ENCODE peak calls at places on chromosome 9, in six cellular contexts. K is lung; R is left ventricle myocardium inferior; C is CD8-positive, alpha-beta T cell; B is astrocyte of the spinal cord; P is kidney. N is an unnamed sample.

GRCh38 chr9:137069508-137070071 is 767 bp downstream of the SAPCD2 start:
- DNase-seq in P (peak), C (no peak), B (no peak), K (no peak), R (no peak), N (no peak)

GRCh38 chr9:113963017-113963620 is 87.0 kb downstream of the ZNF618 start:
- DNase-seq in P (no peak), C (no peak), K (peak), R (no peak), B (peak), N (peak)

GRCh38 chr9:129006328-129007034 is 21.6 kb downstream of the SH3GLB2 start:
- DNase-seq in P (peak), K (peak), B (peak), R (peak), C (peak), N (peak)

GRCh38 chr9:93909242-93909616 is 45.9 kb downstream of the BARX1 start:
- DNase-seq in C (no peak), P (no peak), K (no peak), B (no peak), R (no peak), N (no peak)

GRCh38 chr9:134099123-134099761 is 31.4 kb upstream of the BRD3 start:
- DNase-seq in K (peak), R (no peak), B (peak), C (peak), P (no peak), N (peak)

GRCh38 chr9:32524558-32525461 is 1.2 kb downstream of the RIGI start:
- DNase-seq in K (peak), C (peak), R (no peak), P (no peak), B (no peak), N (peak)

GRCh38 chr9:133506653-133507038 is 18.1 kb downstream of the MYMK start:
- DNase-seq in P (peak), K (no peak), B (peak), R (peak), C (no peak), N (peak)

GRCh38 chr9:134349941-134350340 is 23.7 kb downstream of the RXRA start:
- DNase-seq in R (no peak), C (no peak), B (no peak), K (no peak), P (no peak), N (no peak)

GRCh38 chr9:122261469-122261881 is 3.2 kb downstream of the RBM18 start:
- DNase-seq in C (no peak), R (peak), K (peak), B (peak), P (peak), N (peak)

GRCh38 chr9:108836771-108837170 is 19.0 kb downstream of the ACTL7B start:
- DNase-seq in K (no peak), C (no peak), P (no peak), R (no peak), B (no peak), N (no peak)

GRCh38 chr9:70315389-70315788 is 56.6 kb downstream of the SMC5 start:
- DNase-seq in B (peak), P (no peak), R (no peak), K (no peak), C (no peak), N (peak)

GRCh38 chr9:130640681-130641080 is 23.7 kb upstream of the PRDM12 start:
- DNase-seq in B (no peak), C (no peak), R (no peak), P (peak), K (no peak), N (no peak)

GRCh38 chr9:29211681-29212589 is 1638.7 kb upstream of the C9orf72 start:
- DNase-seq in C (peak), B (peak), P (peak), K (peak), R (no peak), N (peak)

GRCh38 chr9:469672-470040 is 255.0 kb downstream of the DOCK8 start:
- DNase-seq in R (peak), P (peak), C (no peak), B (no peak), K (no peak), N (no peak)

GRCh38 chr9:127539259-127539981 is 72.7 kb upstream of the STXBP1 start:
- DNase-seq in P (no peak), K (no peak), C (peak), B (no peak), R (no peak), N (no peak)

GRCh38 chr9:4738866-4739586 is 2.0 kb downstream of the AK3 start:
- DNase-seq in C (no peak), R (no peak), P (no peak), B (no peak), K (no peak), N (peak)

GRCh38 chr9:124880501-124880900 is 18.6 kb downstream of the ARPC5L start:
- DNase-seq in K (no peak), R (no peak), B (no peak), P (no peak), C (no peak), N (no peak)

GRCh38 chr9:76216161-76216649 is 178.0 kb downstream of the RFK start:
- DNase-seq in C (no peak), R (no peak), B (peak), K (no peak), P (no peak), N (peak)

GRCh38 chr9:20315672-20316071 is 306.6 kb downstream of the MLLT3 start:
- DNase-seq in B (peak), C (no peak), K (no peak), R (no peak), P (no peak), N (peak)

GRCh38 chr9:77215874-77216273 is 38.5 kb downstream of the VPS13A start:
- DNase-seq in P (no peak), R (no peak), K (no peak), B (peak), C (no peak), N (peak)

GRCh38 chr9:69817202-69817601 is 3.4 kb upstream of the CFAP95 start:
- DNase-seq in K (no peak), R (no peak), C (no peak), B (no peak), P (no peak), N (no peak)

GRCh38 chr9:547309-547708 is 294.2 kb upstream of the DMRT1 start:
- DNase-seq in C (no peak), K (no peak), R (no peak), B (no peak), P (no peak), N (no peak)

GRCh38 chr9:106648799-106649198 is 214.2 kb upstream of the ZNF462 start:
- DNase-seq in K (no peak), C (no peak), P (no peak), R (no peak), B (peak), N (peak)

GRCh38 chr9:81535542-81536241 is 153.7 kb downstream of the TLE1 start:
- DNase-seq in P (no peak), R (no peak), K (no peak), B (no peak), C (no peak), N (peak)

GRCh38 chr9:123377211-123377971 is 21.4 kb downstream of the CRB2 start:
- DNase-seq in C (no peak), P (no peak), K (no peak), B (no peak), R (no peak), N (no peak)

GRCh38 chr9:93013856-93014582 is 44.5 kb upstream of the SUSD3 start:
- DNase-seq in K (no peak), P (peak), B (no peak), C (no peak), R (no peak), N (peak)

GRCh38 chr9:114085404-114085803 is 7.3 kb upstream of the AMBP start:
- DNase-seq in C (no peak), R (no peak), B (no peak), K (no peak), P (peak), N (no peak)

GRCh38 chr9:99375481-99375880 is 153.4 kb downstream of the SEC61B start:
- DNase-seq in P (no peak), C (no peak), R (no peak), B (no peak), K (no peak), N (peak)

GRCh38 chr9:114804504-114804903 is 1.3 kb downstream of the TNFSF15 start:
- DNase-seq in K (peak), R (no peak), B (peak), C (no peak), P (peak), N (peak)

GRCh38 chr9:131589124-131589711 is 43.9 kb downstream of the PRRT1B start:
- DNase-seq in C (no peak), P (peak), R (peak), K (no peak), B (no peak), N (no peak)

GRCh38 chr9:124457887-124458431 is 7.7 kb downstream of the ADGRD2 start:
- DNase-seq in B (no peak), K (no peak), C (no peak), R (no peak), P (peak), N (no peak)

GRCh38 chr9:129264388-129264787 is 86.3 kb upstream of the IER5L start:
- DNase-seq in K (no peak), C (no peak), P (no peak), R (no peak), B (no peak), N (no peak)

GRCh38 chr9:105483618-105484017 is 35.8 kb downstream of the FSD1L start:
- DNase-seq in R (no peak), B (no peak), P (no peak), C (no peak), K (no peak), N (no peak)

GRCh38 chr9:23821400-23822181 is 4.4 kb downstream of the ELAVL2 start:
- DNase-seq in R (no peak), B (peak), K (no peak), P (peak), C (no peak), N (no peak)

GRCh38 chr9:109401169-109401989 is 80.5 kb upstream of the EPB41L4B start:
- DNase-seq in K (peak), B (peak), R (no peak), P (no peak), C (no peak), N (peak)

GRCh38 chr9:78612089-78612488 is 315.2 kb downstream of the PSAT1 start:
- DNase-seq in R (no peak), B (peak), C (no peak), P (no peak), K (no peak), N (no peak)

GRCh38 chr9:116090030-116090770 is 63.4 kb upstream of the PAPPA start:
- DNase-seq in B (no peak), K (no peak), R (no peak), C (no peak), P (no peak), N (no peak)

GRCh38 chr9:116087751-116088194 is 65.8 kb upstream of the PAPPA start:
- DNase-seq in B (peak), C (no peak), R (no peak), K (no peak), P (no peak), N (peak)

GRCh38 chr9:116088396-116088795 is 65.2 kb upstream of the PAPPA start:
- DNase-seq in B (no peak), R (no peak), K (no peak), P (no peak), C (no peak), N (peak)

GRCh38 chr9:116084497-116084896 is 69.1 kb upstream of the PAPPA start:
- DNase-seq in R (no peak), B (no peak), C (no peak), P (no peak), K (no peak), N (no peak)

GRCh38 chr9:116087246-116087645 is 66.3 kb upstream of the PAPPA start:
- DNase-seq in R (peak), B (peak), K (peak), C (no peak), P (no peak), N (peak)
- H3K4me3 ChIP-seq in R (no peak), B (no peak), K (no peak), C (no peak), P (no peak), N (no peak)

GRCh38 chr9:91092214-91092613 is 269.5 kb downstream of the AUH start:
- DNase-seq in R (no peak), C (no peak), K (no peak), B (no peak), P (no peak), N (no peak)

GRCh38 chr9:91090132-91090410 is 271.6 kb downstream of the AUH start:
- DNase-seq in P (no peak), R (no peak), K (no peak), B (no peak), C (no peak), N (no peak)

GRCh38 chr9:91086657-91087563 is 274.8 kb downstream of the AUH start:
- DNase-seq in B (no peak), K (no peak), P (no peak), C (no peak), R (no peak), N (no peak)

GRCh38 chr9:91085499-91086291 is 276.0 kb downstream of the AUH start:
- DNase-seq in K (no peak), B (no peak), R (no peak), C (no peak), P (no peak), N (no peak)

DNA sequence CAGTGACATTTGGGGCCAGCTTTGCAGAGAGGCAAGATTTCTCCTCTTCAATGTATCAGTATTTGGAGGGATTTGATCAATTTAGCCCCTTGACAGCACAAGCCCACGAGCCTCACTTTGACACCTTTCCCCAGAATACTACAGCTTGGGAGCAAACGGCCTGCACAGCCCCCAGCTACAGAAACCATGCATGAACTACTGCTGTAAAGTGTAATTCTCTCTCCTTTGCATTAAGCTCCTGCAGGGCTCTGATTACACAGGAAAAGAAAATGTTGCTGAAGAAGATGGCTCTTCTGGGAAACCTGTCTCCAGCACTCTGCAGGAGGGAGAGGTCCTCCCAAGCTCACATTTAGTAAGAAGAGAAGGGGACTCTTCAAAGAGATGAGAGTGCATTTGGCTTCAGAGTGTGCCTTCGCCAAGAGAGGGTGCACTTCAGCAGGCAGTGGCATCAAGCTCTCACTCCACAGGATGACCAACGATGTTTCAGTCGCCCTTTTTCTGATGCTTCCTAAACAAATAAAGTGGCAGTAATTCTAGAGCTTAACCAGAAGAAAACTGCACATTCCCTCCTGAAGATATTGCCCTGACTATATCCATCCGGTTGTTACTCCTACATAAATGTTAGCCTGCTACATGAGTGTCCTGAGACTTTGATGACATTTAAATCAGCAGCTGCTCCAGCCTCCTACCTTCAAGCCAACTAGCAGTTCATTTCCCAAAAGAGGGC is 272.1 kb downstream of the AUH start:
- DNase-seq in C (no peak), B (peak), P (no peak), K (no peak), R (no peak), N (peak)
- TF ChIP-seq CTCF in C (no peak), B (peak), P (peak), K (no peak), R (peak), N (peak)

GRCh38 chr9:21677834-21678233 is 124.6 kb upstream of the MTAP start:
- DNase-seq in B (peak), R (no peak), P (no peak), C (no peak), K (no peak), N (peak)
- H3K4me3 ChIP-seq in B (no peak), R (no peak), P (no peak), C (no peak), K (no peak), N (no peak)

GRCh38 chr9:14322211-14323082 is 8.5 kb upstream of the NFIB start:
- DNase-seq in K (peak), C (peak), R (peak), P (peak), B (peak), N (peak)
- TF ChIP-seq CTCF in K (peak), C (no peak), R (peak), P (peak), B (peak), N (peak)

DNA sequence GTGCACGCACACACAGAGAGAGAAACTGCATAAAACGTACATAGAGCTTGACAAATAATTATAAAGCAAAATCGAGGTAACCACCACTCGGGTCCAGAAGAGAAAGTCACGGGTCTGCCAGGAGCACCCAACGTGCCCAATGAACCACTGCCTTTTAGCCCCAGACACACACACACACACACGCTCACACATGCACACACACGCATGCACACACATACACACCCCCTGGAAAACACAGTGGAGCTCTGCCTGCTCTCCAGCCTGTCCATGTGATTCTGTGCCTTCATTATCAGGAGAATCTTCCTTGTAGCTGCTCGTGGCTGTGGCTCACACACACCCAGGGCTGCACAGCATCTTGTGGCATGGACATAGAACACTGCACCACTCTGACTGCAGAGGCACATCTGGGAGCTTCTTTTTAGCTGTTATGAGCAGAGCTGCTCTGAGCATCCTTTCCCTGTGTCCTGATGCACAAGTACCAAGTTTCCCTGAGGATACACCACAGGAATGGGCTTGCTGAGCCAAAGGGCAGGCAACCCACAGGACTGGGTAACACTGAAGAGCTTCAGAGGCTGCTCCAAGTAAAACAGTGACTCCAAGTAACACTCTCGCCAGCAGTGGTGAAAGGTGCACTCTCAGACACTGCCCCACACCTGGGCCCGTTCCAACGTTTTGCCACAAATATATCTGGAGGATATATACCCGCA is 58.9 kb downstream of the CAMSAP1 start:
- DNase-seq in K (no peak), C (no peak), R (no peak), P (no peak), B (no peak), N (no peak)
- H3K4me3 ChIP-seq in K (no peak), C (no peak), R (no peak), P (no peak), B (no peak), N (no peak)

DNA sequence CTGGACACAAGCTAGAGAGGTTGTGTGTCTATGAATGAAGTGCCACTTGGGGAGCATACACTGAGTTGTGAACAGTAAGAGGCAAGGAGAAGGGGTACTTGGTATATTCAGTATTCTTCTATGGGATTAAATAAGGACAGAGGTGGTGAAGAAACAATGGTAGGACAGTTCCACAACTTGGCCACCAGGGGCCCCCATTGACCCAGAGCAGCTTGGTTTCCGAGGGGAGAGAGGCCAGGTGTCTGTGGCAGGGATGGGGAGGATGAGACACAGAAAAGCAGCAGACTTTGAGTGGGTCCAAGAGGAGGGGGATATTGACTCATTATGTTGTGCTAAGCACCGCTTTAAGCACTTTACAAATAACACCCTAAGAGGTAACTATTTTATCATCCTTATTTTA is 220.6 kb downstream of the MELK start:
- DNase-seq in C (no peak), B (no peak), R (no peak), P (no peak), K (no peak), N (no peak)
- TF ChIP-seq CTCF in C (no peak), B (peak), R (no peak), P (no peak), K (no peak), N (peak)

GRCh38 chr9:90827181-90827866 is 25.7 kb downstream of the SYK start:
- DNase-seq in B (no peak), R (no peak), P (no peak), C (no peak), K (peak), N (no peak)
- H3K4me3 ChIP-seq in B (no peak), R (no peak), P (no peak), C (no peak), K (no peak), N (no peak)

DNA sequence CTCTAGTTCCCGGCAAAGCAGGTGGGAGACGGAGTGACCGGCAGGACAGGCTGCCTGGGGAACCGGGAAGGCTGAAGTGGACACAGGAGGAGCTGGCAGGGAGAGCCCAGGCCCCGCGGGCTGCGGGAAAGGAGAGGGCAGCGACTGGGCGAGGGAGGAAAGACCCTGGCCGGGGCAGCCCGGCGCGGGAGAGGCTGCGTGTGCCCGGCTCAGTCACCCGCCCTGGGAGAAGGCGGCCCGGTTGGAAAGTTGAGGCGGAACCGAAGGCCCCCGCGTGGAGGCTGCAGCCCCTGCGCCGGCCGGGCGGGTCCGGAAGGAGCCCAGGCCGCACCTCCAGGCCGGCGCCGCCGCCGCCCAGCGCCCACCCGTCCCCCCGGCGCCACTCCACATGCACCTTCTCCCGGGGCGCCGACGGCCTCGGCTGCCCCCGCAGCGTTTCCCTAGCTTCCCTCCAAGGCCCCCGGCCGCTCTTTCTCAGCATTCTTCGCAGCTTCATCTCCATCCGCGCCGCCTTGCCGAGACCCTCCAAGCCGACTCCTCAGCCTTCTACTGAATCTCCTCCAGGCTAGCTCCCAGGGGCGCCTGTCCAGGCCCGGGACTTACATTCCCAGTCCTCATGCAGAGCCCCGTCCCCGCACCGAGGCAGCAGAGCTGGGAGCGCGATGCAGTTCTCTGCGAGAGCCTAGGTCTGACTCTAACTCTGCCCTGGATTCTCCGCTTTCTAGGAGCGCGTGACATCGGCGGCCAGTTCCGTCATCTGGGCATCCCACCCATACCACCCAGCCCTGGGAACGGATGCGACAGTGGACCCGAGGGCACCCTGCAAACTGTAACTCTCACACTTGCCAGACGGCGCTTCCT is 152.0 kb downstream of the ERCC6L2 start:
- DNase-seq in C (no peak), P (peak), K (no peak), R (peak), B (no peak), N (no peak)
- TF ChIP-seq CTCF in C (no peak), P (no peak), K (no peak), R (peak), B (no peak), N (no peak)

N was measured in choroid plexus epithelial cell.